ENCODE peak calls at places on chromosomes 13 and 19, in ten cellular contexts. P, Y, R, F, O, K, U, C, Z and N are unnamed samples.

GRCh38 chr13:48564046-48564445 is 31.2 kb upstream of the RCBTB2 start:
- DNase-seq in P (peak), Y (no peak), R (no peak), F (no peak), O (no peak), K (no peak), U (no peak), C (no peak), Z (no peak), N (no peak)

GRCh38 chr19:2613507-2614295 is 88.8 kb downstream of the GNG7 start:
- DNase-seq in P (no peak), Y (no peak), R (peak), F (no peak), O (peak), K (peak), U (no peak), C (no peak), Z (no peak), N (peak)

GRCh38 chr19:16615788-16616187 is 12.2 kb downstream of the MED26 start:
- DNase-seq in P (no peak), Y (no peak), R (no peak), F (no peak), O (no peak), K (no peak), U (no peak), C (no peak), Z (no peak), N (no peak)

GRCh38 chr19:7831452-7831851 is 1.4 kb downstream of the EVI5L start:
- DNase-seq in P (no peak), Y (peak), R (no peak), F (no peak), O (peak), K (peak), U (no peak), C (no peak), Z (no peak), N (peak)

GRCh38 chr13:57988276-57988675 is 356.7 kb downstream of the PCDH17 start:
- DNase-seq in P (no peak), Y (no peak), R (no peak), F (no peak), O (no peak), K (no peak), U (no peak), C (no peak), Z (no peak), N (no peak)

GRCh38 chr13:111314852-111315251 is 5.6 kb upstream of the TEX29 start:
- DNase-seq in P (no peak), Y (no peak), R (no peak), F (no peak), O (peak), K (no peak), U (no peak), C (no peak), Z (no peak), N (no peak)

GRCh38 chr13:23547000-23547590 is 23.1 kb upstream of the TNFRSF19 start:
- DNase-seq in P (no peak), Y (peak), R (no peak), F (no peak), O (peak), K (peak), U (no peak), C (no peak), Z (no peak), N (peak)

GRCh38 chr13:100566543-100566942 is 22.0 kb downstream of the GGACT start:
- DNase-seq in P (no peak), Y (peak), R (no peak), F (no peak), O (peak), K (no peak), U (no peak), C (no peak), Z (no peak), N (no peak)

GRCh38 chr13:75864718-75865117 is 228.6 kb downstream of the LMO7 start:
- DNase-seq in P (peak), Y (peak), R (no peak), F (no peak), O (peak), K (no peak), U (peak), C (no peak), Z (no peak), N (no peak)

GRCh38 chr19:17580470-17581000 is 25.1 kb downstream of the COLGALT1 start:
- DNase-seq in P (no peak), Y (no peak), R (no peak), F (no peak), O (no peak), K (no peak), U (no peak), C (no peak), Z (no peak), N (no peak)

GRCh38 chr19:47331490-47331889 is 485 bp upstream of the C5AR2 start:
- DNase-seq in P (no peak), Y (no peak), R (no peak), F (no peak), O (no peak), K (no peak), U (no peak), C (no peak), Z (no peak), N (no peak)

GRCh38 chr19:47330466-47330869 is 1.5 kb upstream of the C5AR2 start:
- DNase-seq in P (peak), Y (no peak), R (no peak), F (no peak), O (no peak), K (no peak), U (peak), C (peak), Z (peak), N (no peak)

DNA sequence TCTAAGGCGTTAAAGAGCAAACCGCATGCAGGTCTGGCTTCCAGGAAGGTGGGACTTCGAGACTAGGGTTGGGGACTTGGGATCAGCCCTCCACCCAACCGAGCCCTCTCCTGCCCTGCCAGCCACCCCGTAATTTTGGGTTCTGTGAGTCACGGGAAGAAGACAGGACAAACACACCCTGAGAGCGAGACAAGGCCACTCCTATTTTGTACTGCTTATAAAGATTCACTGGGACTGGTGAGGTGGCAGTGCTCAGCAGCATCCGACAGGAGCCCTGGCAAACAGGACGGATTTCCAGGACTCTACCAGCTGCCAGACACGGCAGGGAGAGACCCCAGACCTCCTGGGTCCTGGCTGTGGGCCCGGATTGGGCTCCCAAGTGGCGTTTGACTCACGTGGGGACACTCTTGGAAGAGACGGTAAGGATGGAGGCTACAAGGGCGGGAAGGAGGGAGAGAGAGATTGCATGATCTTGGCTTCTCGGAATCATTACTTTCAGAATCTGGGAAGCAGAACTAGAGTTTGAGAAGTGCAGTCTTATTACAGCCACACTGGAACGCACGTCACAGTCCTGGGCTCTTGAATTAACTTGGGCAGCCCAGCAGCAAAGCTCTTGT is at the start of gene C5AR2:
- DNase-seq in P (no peak), Y (no peak), R (no peak), F (no peak), O (peak), K (no peak), U (no peak), C (no peak), Z (peak), N (no peak)
- H3K4me3 ChIP-seq in P (no peak), Y (no peak), R (no peak), F (no peak), O (peak), K (no peak), U (no peak), C (no peak), Z (no peak), N (no peak)

DNA sequence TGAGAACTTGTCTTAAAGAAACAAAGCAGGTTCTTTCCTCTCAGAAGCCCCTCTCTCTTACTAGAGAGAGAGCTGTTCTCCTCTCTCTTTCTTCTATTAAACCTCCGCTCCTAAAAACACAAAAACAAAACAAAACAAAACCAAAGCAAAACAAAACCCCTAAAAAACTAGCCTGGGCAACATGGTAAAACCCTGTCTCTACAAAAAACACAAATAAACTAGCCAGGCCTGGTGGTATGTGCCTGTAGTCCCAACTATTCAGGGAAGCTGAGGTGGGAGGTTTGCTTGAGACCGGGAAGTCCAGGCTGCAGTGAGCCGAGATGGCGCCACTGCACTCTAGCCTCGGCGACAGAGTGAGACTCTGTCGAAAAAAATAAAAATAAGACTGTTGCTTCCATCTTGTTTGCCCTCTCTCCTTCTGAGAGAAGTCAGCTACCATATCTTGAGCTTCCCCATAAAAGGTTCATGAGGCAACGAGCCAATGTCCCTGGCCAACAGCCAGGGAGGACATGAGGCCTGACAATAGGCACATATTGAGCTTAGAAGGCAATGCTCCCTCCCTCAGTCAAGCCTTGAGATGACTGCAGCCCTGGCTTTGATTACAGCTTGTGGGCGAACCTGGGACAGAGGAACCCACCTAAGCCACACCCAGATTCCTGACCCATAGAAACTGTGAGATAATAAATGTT is 17.5 kb upstream of the FLT3 start:
- DNase-seq in P (no peak), Y (no peak), R (no peak), F (no peak), O (no peak), K (peak), U (no peak), C (peak), Z (peak), N (no peak)
- H3K4me3 ChIP-seq in P (no peak), Y (no peak), R (no peak), F (no peak), O (no peak), K (no peak), U (no peak), C (no peak), Z (no peak), N (no peak)

GRCh38 chr19:55028757-55029156 is 9.3 kb downstream of the GP6 start:
- DNase-seq in P (no peak), Y (no peak), R (no peak), F (no peak), O (no peak), K (no peak), U (no peak), C (no peak), Z (no peak), N (no peak)

GRCh38 chr19:55031178-55031577 is 6.9 kb downstream of the GP6 start:
- DNase-seq in P (no peak), Y (no peak), R (no peak), F (no peak), O (no peak), K (no peak), U (no peak), C (no peak), Z (no peak), N (no peak)

GRCh38 chr19:55024111-55024510 is 14.0 kb downstream of the GP6 start:
- DNase-seq in P (no peak), Y (no peak), R (no peak), F (no peak), O (no peak), K (no peak), U (no peak), C (no peak), Z (no peak), N (no peak)

GRCh38 chr19:55032170-55032569 is 5.9 kb downstream of the GP6 start:
- DNase-seq in P (no peak), Y (no peak), R (no peak), F (no peak), O (no peak), K (no peak), U (no peak), C (no peak), Z (no peak), N (peak)

GRCh38 chr19:55027472-55028337 is 10.4 kb downstream of the GP6 start:
- DNase-seq in P (no peak), Y (no peak), R (no peak), F (no peak), O (peak), K (no peak), U (no peak), C (no peak), Z (no peak), N (no peak)
- H3K4me3 ChIP-seq in P (no peak), Y (no peak), R (no peak), F (no peak), O (no peak), K (no peak), U (no peak), C (no peak), Z (no peak), N (no peak)

DNA sequence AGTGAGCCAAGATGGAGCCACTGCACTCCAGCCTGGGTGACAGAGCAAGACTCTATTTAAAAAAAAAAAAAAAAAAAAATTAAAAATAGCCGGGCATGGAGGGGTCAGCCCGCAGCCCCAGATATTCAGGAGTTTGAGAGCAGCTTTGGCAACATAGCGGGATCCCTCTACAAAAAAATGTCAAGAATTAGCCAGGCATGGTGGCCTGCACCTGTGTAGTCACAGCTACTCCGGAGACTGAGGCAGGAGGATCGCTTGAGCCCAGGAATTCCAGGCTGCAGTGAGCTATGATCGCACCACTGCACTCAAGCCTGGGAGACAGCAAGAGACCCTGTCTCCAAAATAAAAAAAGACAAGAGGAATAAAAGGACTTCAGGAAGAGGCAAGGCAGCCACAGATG is 716 bp downstream of the AP1M2 start:
- DNase-seq in P (no peak), Y (no peak), R (no peak), F (no peak), O (no peak), K (no peak), U (no peak), C (no peak), Z (no peak), N (no peak)
- H3K4me3 ChIP-seq in P (no peak), Y (peak), R (no peak), F (peak), O (no peak), K (no peak), U (no peak), C (peak), Z (no peak), N (peak)

DNA sequence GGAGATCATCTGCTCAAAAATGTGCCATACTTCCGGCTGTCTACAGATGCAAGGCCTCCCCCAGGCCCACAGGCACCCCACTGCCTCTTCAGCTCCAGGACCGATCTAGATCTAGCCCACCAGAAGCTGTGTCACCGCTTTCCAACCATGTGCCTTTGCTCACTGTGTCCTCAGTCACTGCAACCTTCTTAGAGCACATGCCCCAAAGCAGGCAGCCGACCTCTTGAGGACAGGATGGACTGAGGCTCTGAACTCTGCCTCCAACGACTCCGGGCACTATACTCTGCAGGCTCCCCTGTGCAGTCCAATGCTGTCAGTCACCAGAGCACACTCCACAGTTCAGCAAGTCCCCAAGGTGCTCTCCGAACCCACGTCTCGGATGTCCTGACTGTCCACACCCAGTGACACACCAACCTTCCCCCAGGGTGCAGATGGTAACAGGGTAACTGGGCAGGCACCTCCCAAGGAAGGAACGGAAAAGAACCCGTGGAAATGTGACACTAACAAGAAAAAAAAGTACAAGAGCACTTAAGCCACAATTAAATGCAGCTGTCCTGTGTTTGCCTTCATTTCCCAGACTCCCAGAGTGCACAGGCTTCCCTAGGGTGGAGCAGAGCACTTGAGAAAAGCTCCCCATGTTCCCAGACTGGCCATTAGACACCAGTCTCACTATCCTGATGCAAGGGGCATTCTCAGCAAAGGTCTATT is 4.8 kb downstream of the STK24 start:
- DNase-seq in P (no peak), Y (peak), R (no peak), F (peak), O (peak), K (no peak), U (no peak), C (peak), Z (no peak), N (no peak)
- H3K4me3 ChIP-seq in P (no peak), Y (no peak), R (peak), F (no peak), O (peak), K (no peak), U (no peak), C (no peak), Z (no peak), N (no peak)